ENCODE peak calls at places on chromosomes 6 and 20, in five cellular contexts. N, E, J, Y and O are unnamed samples.

GRCh38 chr6:42451146-42451594 is 556 bp downstream of the TRERF1 start:
- DNase-seq in E (peak; percentile 50), J (no peak), N (no peak), Y (no peak), O (no peak)

GRCh38 chr6:388202-388903 is 3.2 kb upstream of the IRF4 start:
- DNase-seq in N (no peak), J (no peak), Y (no peak), E (no peak), O (no peak)

GRCh38 chr6:48541669-48542068 is 430.7 kb upstream of the PTCHD4 start:
- DNase-seq in J (no peak), E (no peak), Y (no peak), N (no peak), O (no peak)

GRCh38 chr6:129536271-129536670 is 173.7 kb downstream of the ARHGAP18 start:
- DNase-seq in J (no peak), Y (no peak), N (no peak), E (no peak), O (no peak)

GRCh38 chr6:44456966-44457292 is 69.4 kb downstream of the CDC5L start:
- DNase-seq in E (no peak), Y (no peak), N (no peak), J (no peak), O (no peak)

GRCh38 chr6:34243901-34244884 is 4.6 kb downstream of the SMIM29 start:
- DNase-seq in N (peak; percentile 77), Y (peak; percentile 68), J (no peak), E (peak; percentile 99), O (peak; percentile 74)

GRCh38 chr6:27748662-27749061 is 163.5 kb downstream of the OR2B2 start:
- DNase-seq in E (no peak), Y (no peak), N (no peak), J (no peak), O (no peak)

GRCh38 chr20:48186447-48186846 is 401.2 kb upstream of the SULF2 start:
- DNase-seq in E (no peak), J (no peak), Y (no peak), N (no peak), O (no peak)

GRCh38 chr6:133646021-133646682 is 242.8 kb upstream of the TCF21 start:
- DNase-seq in J (no peak), E (peak; percentile 80), N (peak; percentile 11), Y (no peak), O (no peak)

GRCh38 chr20:1062334-1063015 is 55.9 kb upstream of the PSMF1 start:
- DNase-seq in E (no peak), N (no peak), Y (no peak), J (no peak), O (no peak)

GRCh38 chr20:54711061-54711460 is 235.7 kb downstream of the DOK5 start:
- DNase-seq in N (no peak), Y (no peak), J (no peak), E (no peak), O (no peak)

DNA sequence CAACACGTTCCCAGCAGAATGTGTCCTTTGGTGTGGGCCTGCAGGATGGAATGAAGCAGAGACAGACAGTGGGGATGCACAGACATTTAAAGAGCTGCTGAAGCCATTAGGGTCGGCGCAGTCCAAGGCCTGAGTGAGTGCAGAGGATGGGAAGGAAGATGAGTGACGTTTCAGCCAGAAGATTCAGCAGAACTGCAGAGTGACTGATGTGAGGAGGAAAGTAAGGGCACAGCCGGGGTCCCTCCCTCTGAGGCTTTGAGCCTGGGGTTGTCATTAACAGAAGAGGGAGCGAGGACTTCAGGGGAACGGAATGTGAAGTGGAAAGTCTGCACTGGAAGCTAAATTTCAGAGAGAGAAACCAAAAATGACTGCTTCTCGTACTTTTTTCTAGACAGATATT is 117.7 kb downstream of the RIN2 start:
- DNase-seq in E (peak; percentile 44), N (no peak), J (no peak), Y (peak; percentile 54), O (no peak)
- H3K4me1 ChIP-seq in E (peaks cover 22% of the 10 kb centered on the region), N (peaks cover 10% of the 10 kb centered on the region), J (no peaks in the 10 kb centered on the region), Y (peaks cover 23% of the 10 kb centered on the region), O (no peaks in the 10 kb centered on the region)

DNA sequence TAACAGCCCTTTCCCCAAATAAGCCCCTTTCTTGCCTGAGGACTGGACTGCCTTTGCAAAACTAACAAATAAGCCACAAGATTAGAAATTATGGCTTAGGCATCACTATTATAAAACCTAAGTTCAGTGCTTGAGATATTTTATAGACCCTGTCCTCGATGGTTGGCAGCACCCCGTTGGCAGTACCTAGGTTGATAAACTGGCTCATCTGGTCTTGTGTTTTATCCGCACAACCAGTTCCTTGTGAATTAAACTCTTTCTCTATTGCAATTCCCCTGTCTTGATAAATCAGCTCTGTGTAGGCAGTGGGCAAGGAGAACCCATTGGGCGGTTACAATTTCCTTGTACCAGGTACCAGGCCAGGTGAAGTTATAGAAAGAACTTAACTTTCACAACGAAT is 6.6 kb downstream of the LRP11 start:
- DNase-seq in N (no peak), Y (no peak), E (no peak), J (no peak), O (no peak)
- H3K27ac ChIP-seq in N (no peak overlapping the region), Y (no peak overlapping the region), E (peak overlapping the region; percentile 94), J (no peak overlapping the region), O (peak overlapping the region; percentile 53)

GRCh38 chr6:20707870-20708269 is 173.6 kb downstream of the CDKAL1 start:
- DNase-seq in Y (no peak), J (no peak), N (no peak), E (no peak), O (no peak)
- H3K4me1 ChIP-seq in Y (peaks cover 6% of the 10 kb centered on the region), J (peaks cover 16% of the 10 kb centered on the region), N (peaks cover 14% of the 10 kb centered on the region), E (peaks cover 11% of the 10 kb centered on the region), O (peaks cover 24% of the 10 kb centered on the region)

DNA sequence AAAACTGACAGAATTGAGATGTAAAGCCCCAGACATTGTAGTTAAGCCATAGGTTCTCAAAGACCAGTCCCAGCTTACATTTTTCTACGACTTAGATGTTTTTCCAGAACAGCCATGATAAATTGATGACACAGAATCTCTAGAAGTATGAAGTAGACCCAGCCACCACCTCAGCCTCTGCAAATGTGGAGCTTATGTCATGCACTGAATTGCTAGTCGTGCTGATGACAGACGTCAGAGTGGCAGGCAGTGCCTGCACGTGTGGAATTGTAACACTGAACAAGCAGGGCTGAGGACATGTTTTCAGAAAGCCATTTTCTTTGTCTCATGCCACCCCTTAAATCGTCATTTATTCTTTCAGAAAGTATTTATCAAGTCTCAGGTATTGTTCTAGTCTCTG is 72.4 kb upstream of the TMEM181 start:
- DNase-seq in Y (no peak), E (peak; percentile 68), J (no peak), N (no peak), O (no peak)
- H3K27ac ChIP-seq in Y (no peak overlapping the region), E (peak overlapping the region; percentile 70), J (no peak overlapping the region), N (no peak overlapping the region), O (no peak overlapping the region)

DNA sequence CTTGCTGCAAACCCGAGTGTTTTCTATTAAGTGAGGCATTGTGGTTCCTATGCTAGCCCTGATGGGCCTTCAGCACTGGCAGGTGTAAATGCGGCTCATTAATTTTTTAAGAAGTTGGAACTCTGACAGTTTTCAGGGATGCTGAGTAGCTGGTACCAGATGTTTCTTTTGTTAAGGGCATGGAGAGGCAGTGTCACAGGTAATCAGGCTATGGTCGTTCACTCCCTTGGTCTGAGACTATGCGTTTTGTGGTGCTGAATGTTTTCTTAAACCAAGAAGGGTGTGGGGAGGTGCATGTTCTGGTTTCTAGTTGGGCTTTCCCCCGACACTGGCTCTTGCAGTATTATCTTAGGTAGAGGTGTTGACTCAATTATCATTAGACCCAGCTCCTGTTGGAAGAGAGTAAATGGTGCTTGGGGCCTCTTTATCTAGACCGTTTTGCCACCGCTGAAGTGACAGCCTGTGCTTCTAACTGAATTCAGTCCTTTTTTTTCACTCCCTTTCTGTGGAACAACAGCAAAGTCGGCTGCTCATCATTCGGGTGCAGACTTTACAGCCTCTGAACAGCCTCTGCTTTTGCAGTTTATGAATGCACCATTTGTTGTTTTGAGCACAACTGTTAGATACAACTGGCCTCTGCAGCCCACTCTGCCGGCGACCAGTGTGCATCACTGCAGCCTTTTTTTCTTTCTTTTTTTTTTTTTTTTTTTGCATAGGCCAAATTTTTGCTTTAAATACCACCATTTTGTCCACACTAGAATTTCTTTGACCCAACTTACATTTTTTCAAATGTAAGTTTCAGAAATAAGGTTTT is 35.6 kb downstream of the RREB1 start:
- DNase-seq in J (no peak), E (peak; percentile 68), Y (peak; percentile 38), N (no peak), O (peak; percentile 72)
- H3K4me1 ChIP-seq in J (peaks cover 96% of the 10 kb centered on the region), E (peaks cover 62% of the 10 kb centered on the region), Y (peaks cover 77% of the 10 kb centered on the region), N (peaks cover 63% of the 10 kb centered on the region), O (peaks cover 11% of the 10 kb centered on the region)

GRCh38 chr6:4371207-4371921 is 236.0 kb upstream of the ECI2 start:
- DNase-seq in N (no peak), E (peak; percentile 91), Y (no peak), J (no peak), O (no peak)
- H3K27ac ChIP-seq in N (peak overlapping the region; percentile 73), E (peak overlapping the region; percentile 87), Y (no peak overlapping the region), J (no peak overlapping the region), O (no peak overlapping the region)

GRCh38 chr6:143074670-143075318 is 14.1 kb downstream of the AIG1 start:
- DNase-seq in J (no peak), N (no peak), E (no peak), Y (no peak), O (no peak)
- H3K4me1 ChIP-seq in J (no peaks in the 10 kb centered on the region), N (no peaks in the 10 kb centered on the region), E (no peaks in the 10 kb centered on the region), Y (no peaks in the 10 kb centered on the region), O (no peaks in the 10 kb centered on the region)

GRCh38 chr6:151293621-151294020 is 53.9 kb downstream of the AKAP12 start:
- DNase-seq in J (no peak), N (no peak), E (no peak), Y (no peak), O (no peak)
- H3K27ac ChIP-seq in J (no peak overlapping the region), N (no peak overlapping the region), E (no peak overlapping the region), Y (peak overlapping the region; percentile 81), O (no peak overlapping the region)

DNA sequence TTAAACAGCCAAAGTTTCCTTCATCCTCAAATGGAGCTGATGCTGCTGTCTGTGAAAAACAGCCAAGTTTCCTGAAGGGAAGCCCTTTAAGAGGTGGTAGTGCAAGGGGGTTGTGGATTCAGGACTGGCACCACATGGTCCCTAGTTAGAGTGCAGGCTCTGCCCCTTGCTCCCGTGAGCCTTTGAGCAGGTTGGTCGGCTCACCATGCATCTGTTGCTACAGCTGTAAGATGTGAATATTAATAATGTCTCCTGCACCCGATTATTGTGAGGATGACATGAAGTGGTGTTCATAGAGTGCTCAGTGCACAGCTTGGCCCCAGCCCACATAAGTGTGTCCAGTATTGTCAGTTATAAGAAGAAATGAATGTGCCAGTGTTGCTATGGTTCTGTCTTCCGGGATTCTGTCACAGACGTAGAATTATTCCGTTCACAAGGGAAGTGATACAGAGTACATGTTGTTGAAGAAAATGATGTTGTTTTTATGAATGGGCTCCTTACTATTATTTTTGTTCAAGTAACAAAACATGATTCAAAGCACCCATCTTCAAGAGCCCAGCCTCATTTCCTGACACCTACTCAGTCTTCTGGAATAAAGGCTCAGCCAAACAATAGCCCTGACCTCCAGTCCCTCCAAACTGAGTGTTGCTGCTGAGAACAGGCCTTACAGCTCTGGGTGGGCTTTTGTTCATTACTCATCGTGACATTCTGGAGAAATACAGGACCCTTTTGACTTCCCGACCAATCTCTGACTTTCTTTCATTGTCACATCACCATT is 2.9 kb upstream of the PKIG start:
- DNase-seq in N (no peak), E (peak; percentile 6), J (no peak), Y (no peak), O (no peak)
- H3K4me1 ChIP-seq in N (peaks cover 11% of the 10 kb centered on the region), E (peaks cover 38% of the 10 kb centered on the region), J (peaks cover 5% of the 10 kb centered on the region), Y (peaks cover 34% of the 10 kb centered on the region), O (peaks cover 22% of the 10 kb centered on the region)

DNA sequence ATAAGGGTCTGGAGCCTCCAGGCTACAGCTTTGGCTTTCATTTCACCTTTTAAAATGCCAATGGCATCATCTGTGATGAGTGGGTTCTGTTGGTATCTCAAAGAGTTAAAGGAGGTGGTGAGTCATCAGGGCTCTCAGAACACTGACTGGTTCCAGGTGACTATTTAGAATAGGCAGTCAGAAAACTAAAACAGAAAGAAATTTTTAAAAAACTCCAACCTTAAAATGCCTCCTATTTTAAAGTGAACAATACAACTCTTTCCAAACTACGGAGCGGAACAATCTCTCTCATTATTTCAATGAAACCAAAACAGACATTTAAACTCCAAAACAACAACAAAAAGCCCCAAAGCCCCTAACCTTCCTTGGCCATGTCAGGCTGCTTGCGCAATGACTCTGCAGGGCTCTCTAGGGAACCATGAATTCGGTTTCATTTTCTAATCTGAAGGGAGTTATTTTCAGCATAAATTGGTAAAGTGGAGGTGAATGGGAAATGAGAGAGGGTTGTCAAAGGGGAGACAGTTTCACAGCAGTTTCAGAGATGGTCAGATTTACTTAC is 194.9 kb downstream of the KIF6 start:
- DNase-seq in J (no peak), Y (peak; percentile 28), E (peak; percentile 84), N (no peak), O (no peak)
- H3K27ac ChIP-seq in J (no peak overlapping the region), Y (peak overlapping the region; percentile 55), E (no peak overlapping the region), N (no peak overlapping the region), O (no peak overlapping the region)